ENCODE peak calls at places on chromosomes 4 and X, in seven cellular contexts. E is fibroblast of the conjunctiva, V is activated B cell treated with CpG ODN at 0.5 μM for 24 hours, X is IMR-90, R is A549, I is AG08395, K is neural progenitor cell. J is an unnamed sample.

GRCh38 chrX:134634691-134635090 is 23.6 kb downstream of the PLAC1 start:
- DNase-seq in E (peak; percentile 74), I (no peak), K (no peak), R (no peak), V (no peak), X (peak; percentile 81), J (no peak)

GRCh38 chr4:122899682-122900081 is 22.7 kb downstream of the NUDT6 start:
- DNase-seq in E (no peak), V (no peak), I (no peak), K (no peak), R (no peak), X (no peak), J (no peak)

GRCh38 chr4:71095141-71095939 is 101.9 kb downstream of the DCK start:
- DNase-seq in K (no peak), I (no peak), R (no peak), X (no peak), E (no peak), V (no peak), J (no peak)

GRCh38 chr4:16176621-16177020 is 49.6 kb downstream of the TAPT1 start:
- DNase-seq in X (no peak), I (no peak), V (no peak), R (no peak), K (no peak), E (no peak), J (no peak)

GRCh38 chr4:29805245-29805644 is 914.9 kb upstream of the PCDH7 start:
- DNase-seq in I (no peak), V (no peak), E (no peak), R (no peak), X (peak; percentile 2), K (peak; percentile 57), J (no peak)

GRCh38 chr4:80215449-80216052 is 18.2 kb downstream of the PRDM8 start:
- DNase-seq in R (no peak), V (no peak), X (peak; percentile 64), E (no peak), I (peak; percentile 48), K (no peak), J (no peak)

GRCh38 chr4:60078984-60079383 is 1121.1 kb upstream of the ADGRL3 start:
- DNase-seq in I (no peak), E (no peak), K (no peak), R (no peak), V (no peak), X (no peak), J (no peak)

GRCh38 chr4:1084796-1085403 is 28.5 kb downstream of the RNF212 start:
- DNase-seq in X (no peak), V (no peak), K (no peak), I (no peak), E (no peak), R (no peak), J (no peak)

GRCh38 chrX:68431836-68432235 is 1.5 kb downstream of the OPHN1 start:
- DNase-seq in X (peak; percentile 66), I (no peak), K (no peak), V (no peak), E (no peak), R (no peak), J (no peak)

GRCh38 chrX:123959281-123960063 is 2.0 kb upstream of the STAG2 start:
- DNase-seq in V (peak; percentile 22), X (no peak), K (peak; percentile 39), I (no peak), E (no peak), R (peak; percentile 26), J (no peak)